ENCODE peak calls at places on chromosomes 5 and 9, in eight cellular contexts. U is HuH-7.5, V is body of pancreas, C is brain microvascular endothelial cell, E is right cardiac atrium, Y is Peyer's patch, Q is EL, T is GM20000. B is an unnamed sample.

GRCh38 chr5:5387192-5387591 is 35.3 kb upstream of the ICE1 start:
- DNase-seq in U (no peak), V (no peak), C (no peak), E (no peak), Y (no peak), Q (no peak), T (no peak), B (no peak)

GRCh38 chr9:84357235-84357634 is 16.7 kb upstream of the SLC28A3 start:
- DNase-seq in U (no peak), V (no peak), C (peak), E (no peak), Y (no peak), Q (peak), T (no peak), B (no peak)

GRCh38 chr9:110050925-110051355 is 157.0 kb downstream of the C9orf152 start:
- DNase-seq in U (no peak), V (peak), C (peak), E (no peak), Y (no peak), Q (peak), T (peak), B (peak)

GRCh38 chr9:133125706-133126696 is 5.0 kb upstream of the RALGDS start:
- DNase-seq in U (no peak), V (peak), C (peak), E (peak), Y (peak), Q (peak), T (peak), B (no peak)

GRCh38 chr5:164663223-164663989 is 1158.0 kb downstream of the MAT2B start:
- DNase-seq in U (no peak), V (no peak), C (no peak), E (no peak), Y (no peak), Q (no peak), T (no peak), B (no peak)

GRCh38 chr5:124949862-124950261 is 203.4 kb upstream of the ZNF608 start:
- DNase-seq in U (no peak), V (no peak), C (no peak), E (no peak), Y (no peak), Q (peak), T (no peak), B (peak)

GRCh38 chr9:19208653-19209052 is 21.8 kb upstream of the DENND4C start:
- DNase-seq in U (no peak), V (no peak), C (no peak), E (no peak), Y (no peak), Q (no peak), T (no peak), B (no peak)

GRCh38 chr5:37412515-37412914 is 33.4 kb downstream of the WDR70 start:
- DNase-seq in U (no peak), V (no peak), C (no peak), E (no peak), Y (no peak), Q (peak), T (peak), B (no peak)

GRCh38 chr9:7178729-7179128 is 421.0 kb downstream of the KDM4C start:
- DNase-seq in U (no peak), V (no peak), C (no peak), E (no peak), Y (no peak), Q (no peak), T (no peak), B (no peak)

GRCh38 chr9:26170224-26170623 is 492.0 kb upstream of the TUSC1 start:
- DNase-seq in U (no peak), V (no peak), C (no peak), E (no peak), Y (no peak), Q (peak), T (no peak), B (no peak)

GRCh38 chr5:132750471-132751230 is 3.4 kb downstream of the CCNI2 start:
- DNase-seq in U (no peak), V (no peak), C (no peak), E (no peak), Y (no peak), Q (no peak), T (no peak), B (no peak)

GRCh38 chr5:1008451-1009358 is at the start of gene NKD2:
- DNase-seq in U (peak), V (peak), C (no peak), E (peak), Y (peak), Q (no peak), T (peak), B (peak)

GRCh38 chr9:6218099-6218502 is 2.5 kb downstream of the IL33 start:
- DNase-seq in U (no peak), V (no peak), C (no peak), E (no peak), Y (no peak), Q (no peak), T (no peak), B (no peak)

GRCh38 chr5:38923661-38924451 is 78.0 kb downstream of the OSMR start:
- DNase-seq in U (no peak), V (no peak), C (no peak), E (no peak), Y (no peak), Q (no peak), T (no peak), B (no peak)

GRCh38 chr5:77437194-77437593 is 54.9 kb downstream of the WDR41 start:
- DNase-seq in U (peak), V (no peak), C (no peak), E (no peak), Y (no peak), Q (no peak), T (no peak), B (no peak)

GRCh38 chr5:137016783-137017324 is 482.3 kb downstream of the SPOCK1 start:
- DNase-seq in U (no peak), V (no peak), C (no peak), E (no peak), Y (no peak), Q (no peak), T (no peak), B (no peak)

GRCh38 chr5:127599847-127600246 is 49.0 kb upstream of the CTXN3 start:
- DNase-seq in U (no peak), V (peak), C (no peak), E (peak), Y (no peak), Q (no peak), T (no peak), B (no peak)

GRCh38 chr9:21709464-21710058 is 92.9 kb upstream of the MTAP start:
- DNase-seq in U (no peak), V (peak), C (peak), E (no peak), Y (peak), Q (peak), T (peak), B (peak)

GRCh38 chr5:168851902-168852321 is 272.7 kb upstream of the PANK3 start:
- DNase-seq in U (no peak), V (no peak), C (peak), E (no peak), Y (peak), Q (peak), T (no peak), B (no peak)

B was measured in ascending aorta.